ENCODE peak calls at places on chromosomes 13 and 19, in seven cellular contexts. X, K, H, Q, U, A and B are unnamed samples. For H3K4me1, the result is how much of the 10 kb centered on the place peaks cover.

GRCh38 chr13:27370305-27370853 is 54.0 kb upstream of the GTF3A start:
- DNase-seq in Q (no peak), A (no peak), U (no peak), K (no peak), H (no peak), X (no peak), B (no peak)

GRCh38 chr13:82963466-82963865 is 918.8 kb downstream of the SLITRK1 start:
- DNase-seq in Q (no peak), U (no peak), A (no peak), X (no peak), H (no peak), K (no peak), B (no peak)

GRCh38 chr19:28836366-28836765 is 376.6 kb downstream of the UQCRFS1 start:
- DNase-seq in A (no peak), K (no peak), Q (no peak), U (no peak), X (no peak), H (no peak), B (no peak)

GRCh38 chr13:113647351-113648217 is 10.4 kb downstream of the ATP4B start:
- DNase-seq in U (peak), A (peak), H (peak), Q (peak), X (peak), K (peak), B (peak)

GRCh38 chr13:65585346-65585745 is 1644.8 kb downstream of the PCDH9 start:
- DNase-seq in X (no peak), H (no peak), U (no peak), A (no peak), Q (no peak), K (peak), B (no peak)

GRCh38 chr13:97222934-97223710 is 989 bp downstream of the MBNL2 start:
- DNase-seq in K (no peak), Q (no peak), H (no peak), A (no peak), X (no peak), U (no peak), B (no peak)

GRCh38 chr13:73329355-73329754 is 270.6 kb downstream of the KLF5 start:
- DNase-seq in H (no peak), X (no peak), U (no peak), Q (no peak), A (no peak), K (no peak), B (no peak)

GRCh38 chr19:6263306-6264076 is 16.3 kb downstream of the MLLT1 start:
- DNase-seq in H (no peak), U (no peak), Q (no peak), X (no peak), A (no peak), K (no peak), B (no peak)

GRCh38 chr13:61084983-61085382 is 330.7 kb downstream of the PCDH20 start:
- DNase-seq in H (no peak), Q (no peak), A (no peak), U (no peak), X (no peak), K (no peak), B (no peak)

DNA sequence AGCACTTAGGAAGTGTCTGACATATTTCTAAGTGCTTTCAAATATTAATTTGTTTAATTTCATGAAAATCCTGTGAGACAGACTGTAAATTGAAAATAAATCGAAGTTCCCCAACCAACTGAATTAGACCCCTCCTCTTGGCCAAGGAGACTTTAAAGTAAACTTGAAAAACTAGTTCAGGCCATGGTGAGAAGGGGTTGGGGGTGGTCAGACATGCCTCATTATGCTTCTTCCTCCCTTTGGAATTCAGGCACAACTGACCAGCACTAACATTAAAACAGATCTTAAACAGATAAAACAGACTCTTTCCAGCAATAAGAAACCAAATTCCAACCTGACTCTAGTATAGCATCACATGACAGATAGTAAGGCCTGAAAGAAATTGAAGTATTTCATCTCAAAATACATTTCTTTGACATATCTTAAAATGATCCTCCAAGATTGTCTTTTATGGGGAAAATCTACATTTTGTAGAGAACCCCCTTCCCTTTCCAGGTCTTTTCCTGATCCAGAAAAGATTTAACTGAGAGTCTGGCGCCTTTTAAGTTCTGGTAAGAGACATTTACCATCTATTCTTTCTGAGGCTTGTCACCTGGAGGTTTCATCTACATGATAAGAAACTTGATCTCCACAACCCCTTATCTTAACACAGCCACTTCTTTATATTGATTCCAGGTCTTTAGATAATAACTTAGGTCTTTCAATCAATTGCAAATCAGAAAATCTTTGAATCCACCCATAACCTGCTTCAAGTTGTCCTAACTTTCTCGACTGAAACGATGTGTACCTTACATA is 336.5 kb downstream of the PCDH20 start:
- DNase-seq in Q (no peak), U (no peak), K (no peak), A (no peak), X (no peak), H (no peak), B (no peak)
- H3K4me1 ChIP-seq in Q (under half), U (under half), K (under half), A (under half), X (under half), H (under half), B (under half)

GRCh38 chr19:46347985-46348384 is 1.1 kb downstream of the PPP5C start:
- DNase-seq in U (no peak), A (no peak), H (no peak), K (no peak), Q (no peak), X (no peak), B (no peak)
- H3K4me3 ChIP-seq in U (peak), A (no peak), H (peak), K (peak), Q (peak), X (peak), B (no peak)

GRCh38 chr13:55999709-56000108 is 1141.0 kb upstream of the PRR20A start:
- DNase-seq in A (no peak), X (no peak), U (no peak), K (peak), H (no peak), Q (no peak), B (no peak)
- TF ChIP-seq CTCF in A (no peak), X (no peak), U (no peak), K (peak), H (no peak), Q (no peak), B (no peak)

GRCh38 chr19:2652504-2653099 is 49.9 kb downstream of the GNG7 start:
- DNase-seq in Q (no peak), U (no peak), A (no peak), K (no peak), H (no peak), X (no peak), B (no peak)
- H3K4me1 ChIP-seq in Q (under half), U (under half), A (under half), K (under half), H (under half), X (under half), B (under half)

GRCh38 chr19:11142528-11143171 is 12.9 kb downstream of the SPC24 start:
- DNase-seq in X (peak), Q (peak), A (peak), K (peak), H (peak), U (peak), B (peak)

GRCh38 chr19:11151181-11151580 is 4.4 kb downstream of the SPC24 start:
- DNase-seq in U (no peak), H (no peak), A (no peak), X (no peak), Q (no peak), K (no peak), B (no peak)

GRCh38 chr19:11145147-11145924 is 10.2 kb downstream of the SPC24 start:
- DNase-seq in U (no peak), Q (no peak), A (no peak), X (no peak), H (no peak), K (no peak), B (no peak)

GRCh38 chr19:11152318-11153062 is 3.1 kb downstream of the SPC24 start:
- DNase-seq in H (no peak), Q (peak), X (no peak), A (peak), U (peak), K (no peak), B (peak)

GRCh38 chr19:11148001-11148400 is 7.6 kb downstream of the SPC24 start:
- DNase-seq in H (no peak), K (no peak), Q (no peak), U (no peak), A (no peak), X (no peak), B (no peak)
- H3K4me3 ChIP-seq in H (no peak), K (no peak), Q (no peak), U (no peak), A (no peak), X (no peak), B (no peak)

GRCh38 chr13:102487330-102487729 is 85.5 kb upstream of the FGF14 start:
- DNase-seq in H (no peak), A (no peak), U (no peak), Q (no peak), K (no peak), X (no peak), B (no peak)

DNA sequence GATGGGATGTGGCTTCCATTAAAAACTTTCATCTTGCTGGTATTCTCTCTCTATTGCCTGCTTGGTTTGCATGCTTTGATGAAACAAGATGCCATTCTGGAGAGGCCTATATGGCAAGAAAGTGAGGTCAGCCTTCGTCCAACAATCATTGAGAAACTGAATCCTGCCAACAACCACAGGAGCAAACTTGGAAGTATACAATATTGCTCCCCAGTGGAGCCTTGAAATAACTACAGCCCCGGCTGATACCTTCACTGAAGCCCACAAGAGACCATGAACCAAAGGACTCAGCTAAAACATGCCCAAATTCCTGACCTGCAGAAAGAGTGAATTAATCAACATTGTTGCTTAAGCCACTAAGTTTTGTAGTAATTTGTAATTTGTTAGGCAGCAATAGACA is 82.5 kb upstream of the FGF14 start:
- DNase-seq in A (no peak), K (no peak), X (no peak), U (no peak), Q (no peak), H (no peak), B (no peak)
- TF ChIP-seq CTCF in A (no peak), K (peak), X (no peak), U (no peak), Q (no peak), H (no peak), B (no peak)

GRCh38 chr19:1154731-1155351 is 19.2 kb downstream of the SBNO2 start:
- DNase-seq in X (peak), A (peak), Q (peak), K (no peak), U (peak), H (peak), B (peak)

GRCh38 chr19:1157931-1158884 is 15.9 kb downstream of the SBNO2 start:
- DNase-seq in K (no peak), U (no peak), H (no peak), X (no peak), Q (no peak), A (no peak), B (no peak)

GRCh38 chr19:1155352-1156304 is 18.4 kb downstream of the SBNO2 start:
- DNase-seq in A (no peak), H (no peak), U (peak), X (no peak), K (no peak), Q (peak), B (no peak)

GRCh38 chr19:1156830-1157615 is 17.0 kb downstream of the SBNO2 start:
- DNase-seq in K (no peak), U (no peak), H (no peak), Q (no peak), X (no peak), A (no peak), B (no peak)

GRCh38 chr19:1156305-1156801 is 17.7 kb downstream of the SBNO2 start:
- DNase-seq in A (no peak), U (peak), K (no peak), X (peak), H (no peak), Q (peak), B (peak)
- H3K4me1 ChIP-seq in A (under half), U (under half), K (under half), X (half or more), H (under half), Q (half or more), B (under half)